ENCODE peak calls at places on chromosome 17, in five cellular contexts. U is CD4-positive, alpha-beta memory T cell; Z is GM23338; D is stimulated activated naive CD8-positive, alpha-beta T cell treated with anti-CD3 and anti-CD28 coated beads, Interleukin-15, Interleukin-2, amounts not matched to agents 100 U/mL and 50 U/mL, for 24 hours; Q is right lobe of liver. F is an unnamed sample.

GRCh38 chr17:38397227-38397626 is 31.0 kb upstream of the ARHGAP23 start:
- DNase-seq in U (no peak), Z (no peak), D (no peak), Q (no peak), F (no peak)

GRCh38 chr17:79388556-79389295 is 222.1 kb downstream of the RBFOX3 start:
- DNase-seq in U (peak), Z (peak), D (peak), Q (peak), F (peak)

GRCh38 chr17:80827646-80828643 is 163.7 kb upstream of the CHMP6 start:
- DNase-seq in U (peak), Z (peak), D (no peak), Q (no peak), F (peak)

GRCh38 chr17:10725262-10725661 is 4.6 kb downstream of the TMEM220 start:
- DNase-seq in U (no peak), Z (no peak), D (no peak), Q (no peak), F (no peak)

GRCh38 chr17:78723957-78724356 is 58.1 kb downstream of the CYTH1 start:
- DNase-seq in U (no peak), Z (no peak), D (no peak), Q (no peak), F (no peak)

GRCh38 chr17:74215332-74215727 is 2.0 kb downstream of the TTYH2 start:
- DNase-seq in U (no peak), Z (no peak), D (no peak), Q (no peak), F (no peak)

GRCh38 chr17:34672176-34672785 is 92.9 kb downstream of the TMEM132E start:
- DNase-seq in U (no peak), Z (no peak), D (no peak), Q (no peak), F (no peak)

GRCh38 chr17:67422887-67423286 is 45.8 kb downstream of the PITPNC1 start:
- DNase-seq in U (no peak), Z (no peak), D (no peak), Q (no peak), F (no peak)

GRCh38 chr17:74569392-74570003 is 2.2 kb upstream of the CD300H start:
- DNase-seq in U (no peak), Z (peak), D (peak), Q (peak), F (no peak)

GRCh38 chr17:54899721-54900456 is 763 bp upstream of the TOM1L1 start:
- DNase-seq in U (no peak), Z (peak), D (no peak), Q (no peak), F (peak)

F was measured in neural progenitor cell.